ENCODE peak calls at places on chromosomes 4 and X, in six cellular contexts. One of them, this sample, is unnamed.

GRCh38 chrX:43467608-43468234 is 188.4 kb upstream of the MAOA start:
- DNase-seq in ovary: no peak
- DNase-seq in A549: no peak
- DNase-seq in neuronal stem cell: no peak
- DNase-seq in pancreas: no peak
- DNase-seq in NT2/D1: no peak
- DNase-seq in this sample: no peak

GRCh38 chr4:76430519-76431388 is 4.3 kb upstream of the SHROOM3 start:
- DNase-seq in pancreas: no peak
- DNase-seq in NT2/D1: no peak
- DNase-seq in ovary: no peak
- DNase-seq in neuronal stem cell: peak; percentile 54
- DNase-seq in A549: peak; percentile 33
- DNase-seq in this sample: peak; percentile 39

GRCh38 chr4:165877291-165877690 is 4.3 kb downstream of the TLL1 start:
- DNase-seq in pancreas: no peak
- DNase-seq in A549: no peak
- DNase-seq in NT2/D1: no peak
- DNase-seq in neuronal stem cell: no peak
- DNase-seq in ovary: no peak
- DNase-seq in this sample: no peak

GRCh38 chrX:111869639-111870034 is 6.3 kb upstream of the TRPC5OS start:
- DNase-seq in neuronal stem cell: peak; percentile 54
- DNase-seq in pancreas: no peak
- DNase-seq in A549: peak; percentile 57
- DNase-seq in NT2/D1: peak; percentile 67
- DNase-seq in ovary: no peak
- DNase-seq in this sample: peak; percentile 80

GRCh38 chr4:8378101-8378724 is 62.3 kb downstream of the ACOX3 start:
- DNase-seq in NT2/D1: no peak
- DNase-seq in pancreas: no peak
- DNase-seq in neuronal stem cell: no peak
- DNase-seq in ovary: no peak
- DNase-seq in A549: no peak
- DNase-seq in this sample: no peak

GRCh38 chrX:98111684-98112083 is 1228.0 kb downstream of the RPA4 start:
- DNase-seq in A549: no peak
- DNase-seq in NT2/D1: no peak
- DNase-seq in neuronal stem cell: no peak
- DNase-seq in ovary: no peak
- DNase-seq in pancreas: no peak
- DNase-seq in this sample: no peak

GRCh38 chrX:103400931-103401330 is 24.6 kb downstream of the BEX3 start:
- DNase-seq in A549: no peak
- DNase-seq in neuronal stem cell: no peak
- DNase-seq in NT2/D1: no peak
- DNase-seq in ovary: no peak
- DNase-seq in pancreas: no peak
- DNase-seq in this sample: no peak

GRCh38 chr4:83708500-83709175 is 172.7 kb downstream of the GPAT3 start:
- DNase-seq in A549: no peak
- DNase-seq in ovary: no peak
- DNase-seq in pancreas: no peak
- DNase-seq in NT2/D1: peak; percentile 15
- DNase-seq in neuronal stem cell: peak; percentile 26
- DNase-seq in this sample: peak; percentile 92

GRCh38 chr4:84126061-84126787 is 372.9 kb downstream of the NKX6-1 start:
- DNase-seq in pancreas: no peak
- DNase-seq in ovary: no peak
- DNase-seq in A549: no peak
- DNase-seq in NT2/D1: no peak
- DNase-seq in neuronal stem cell: no peak
- DNase-seq in this sample: no peak

GRCh38 chrX:54825716-54826428 is 18.3 kb downstream of the MAGED2 start:
- DNase-seq in A549: peak; percentile 5
- DNase-seq in ovary: no peak
- DNase-seq in NT2/D1: no peak
- DNase-seq in neuronal stem cell: no peak
- DNase-seq in pancreas: no peak
- DNase-seq in this sample: no peak

DNA sequence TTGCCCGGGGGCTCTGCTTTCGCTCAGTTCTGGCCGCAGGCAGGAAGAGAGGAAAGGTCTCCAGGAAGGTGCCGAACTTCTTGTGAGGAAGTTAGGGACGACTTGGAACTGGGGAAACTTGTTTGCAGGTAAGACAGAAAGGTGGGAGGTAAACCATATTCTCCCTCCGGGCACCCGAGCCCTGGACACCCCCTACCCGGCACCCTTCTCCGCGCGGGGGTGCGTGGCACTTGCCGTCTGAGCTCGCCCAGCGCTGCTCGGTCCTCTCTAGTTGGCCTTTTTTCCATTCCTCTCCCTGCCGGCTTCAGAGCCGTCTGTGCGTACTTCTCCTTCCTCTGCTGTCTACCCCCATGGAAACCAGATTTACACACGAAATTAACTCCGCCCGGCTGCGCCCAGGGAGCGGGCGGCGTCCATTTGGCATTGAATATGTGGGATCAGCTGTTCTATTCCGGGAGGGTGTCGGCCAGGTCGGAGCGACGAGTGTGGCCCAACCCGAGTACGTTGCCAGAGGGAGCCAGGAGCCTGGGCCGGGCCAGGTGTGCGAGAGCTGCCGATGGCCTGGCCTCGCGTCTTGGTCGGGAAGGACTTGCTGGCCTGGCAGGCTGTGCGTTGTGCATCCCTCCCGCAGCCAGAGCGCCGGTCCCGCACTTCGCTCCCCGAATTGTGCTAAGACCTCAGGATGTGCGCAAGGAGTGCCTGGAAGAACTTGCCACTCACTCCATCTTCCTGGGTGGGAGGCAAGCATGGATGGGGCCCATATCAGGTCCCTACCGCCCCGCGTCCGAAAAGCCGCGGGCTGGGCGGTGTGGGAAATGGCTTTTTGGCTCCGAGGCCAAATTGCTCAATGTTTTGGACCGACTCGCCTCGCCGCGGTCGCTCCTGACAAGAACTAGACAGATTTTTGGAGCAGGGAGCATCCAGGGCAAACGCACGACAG is 1.7 kb downstream of the PDGFRA start:
- DNase-seq in pancreas: no peak
- DNase-seq in A549: no peak
- DNase-seq in ovary: peak; percentile 58
- DNase-seq in NT2/D1: no peak
- DNase-seq in neuronal stem cell: peak; percentile 31
- DNase-seq in this sample: peak; percentile 33
- H3K4me3 ChIP-seq in pancreas: no peak overlapping the region
- H3K4me3 ChIP-seq in A549: peak overlapping the region; percentile 24
- H3K4me3 ChIP-seq in ovary: peak overlapping the region; percentile 68
- H3K4me3 ChIP-seq in NT2/D1: peak overlapping the region; percentile 29
- H3K4me3 ChIP-seq in neuronal stem cell: no peak overlapping the region
- H3K4me3 ChIP-seq in this sample: peak overlapping the region; percentile 55

GRCh38 chr4:113756005-113756410 is 5.5 kb downstream of the CAMK2D start:
- DNase-seq in neuronal stem cell: no peak
- DNase-seq in A549: no peak
- DNase-seq in pancreas: no peak
- DNase-seq in NT2/D1: no peak
- DNase-seq in ovary: no peak
- DNase-seq in this sample: peak; percentile 98
- H3K4me1 ChIP-seq in neuronal stem cell: peaks cover 25% of the 10 kb centered on the region
- H3K4me1 ChIP-seq in A549: peaks cover 34% of the 10 kb centered on the region
- H3K4me1 ChIP-seq in pancreas: peaks cover 7% of the 10 kb centered on the region
- H3K4me1 ChIP-seq in NT2/D1: no peaks in the 10 kb centered on the region
- H3K4me1 ChIP-seq in ovary: peaks cover 1% of the 10 kb centered on the region
- H3K4me1 ChIP-seq in this sample: peaks cover 54% of the 10 kb centered on the region

GRCh38 chrX:38807873-38808272 is 6.6 kb downstream of the MID1IP1 start:
- DNase-seq in neuronal stem cell: no peak
- DNase-seq in ovary: no peak
- DNase-seq in pancreas: no peak
- DNase-seq in NT2/D1: no peak
- DNase-seq in A549: no peak
- DNase-seq in this sample: no peak

GRCh38 chrX:38804481-38805293 is 3.4 kb downstream of the MID1IP1 start:
- DNase-seq in pancreas: peak; percentile 58
- DNase-seq in A549: peak; percentile 40
- DNase-seq in ovary: peak; percentile 49
- DNase-seq in neuronal stem cell: peak; percentile 15
- DNase-seq in NT2/D1: no peak
- DNase-seq in this sample: peak; percentile 58

GRCh38 chrX:38805294-38806053 is 4.2 kb downstream of the MID1IP1 start:
- DNase-seq in neuronal stem cell: no peak
- DNase-seq in ovary: peak; percentile 64
- DNase-seq in pancreas: peak; percentile 72
- DNase-seq in NT2/D1: no peak
- DNase-seq in A549: peak; percentile 77
- DNase-seq in this sample: peak; percentile 51

GRCh38 chrX:38806054-38806389 is 4.8 kb downstream of the MID1IP1 start:
- DNase-seq in neuronal stem cell: no peak
- DNase-seq in ovary: peak; percentile 19
- DNase-seq in NT2/D1: no peak
- DNase-seq in A549: no peak
- DNase-seq in pancreas: peak; percentile 22
- DNase-seq in this sample: no peak

DNA sequence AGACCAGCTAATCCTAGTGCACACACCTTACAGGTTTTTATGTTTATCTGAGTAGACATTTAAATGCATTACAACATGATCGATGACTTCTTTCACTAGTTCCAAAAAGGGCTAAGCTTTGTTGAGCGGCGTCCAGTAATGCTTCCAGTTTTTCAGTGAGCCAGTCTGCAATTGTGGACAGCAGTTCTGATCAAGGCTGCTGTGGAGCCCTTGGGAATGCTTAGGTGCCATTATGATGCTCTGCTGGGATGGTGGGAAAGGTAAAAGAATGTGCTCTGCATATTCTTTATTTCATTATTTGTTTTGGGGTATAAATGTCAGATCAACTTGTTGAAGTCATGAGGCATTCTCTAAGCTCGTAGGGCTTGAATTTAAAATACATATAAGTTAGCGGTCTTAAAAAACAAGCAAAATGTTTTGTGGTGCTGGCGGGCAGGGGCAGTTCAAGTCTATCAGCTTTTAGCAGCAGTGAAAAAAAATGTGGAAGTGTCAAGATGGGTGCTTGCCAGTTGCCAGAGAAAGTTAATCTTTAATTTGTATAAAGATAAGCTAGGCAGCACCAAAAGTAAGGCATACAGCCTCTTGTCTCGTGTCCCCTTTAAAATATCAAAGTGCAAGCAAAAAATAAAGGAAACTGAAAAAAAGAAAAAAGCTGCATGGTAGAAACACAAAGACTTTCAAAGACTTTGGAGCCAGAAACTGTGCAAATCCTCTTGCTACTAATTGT is 5.8 kb downstream of the MID1IP1 start:
- DNase-seq in ovary: no peak
- DNase-seq in neuronal stem cell: no peak
- DNase-seq in NT2/D1: no peak
- DNase-seq in A549: no peak
- DNase-seq in pancreas: peak; percentile 23
- DNase-seq in this sample: peak; percentile 40
- H3K4me3 ChIP-seq in ovary: no peak overlapping the region
- H3K4me3 ChIP-seq in neuronal stem cell: no peak overlapping the region
- H3K4me3 ChIP-seq in NT2/D1: no peak overlapping the region
- H3K4me3 ChIP-seq in A549: peak overlapping the region; percentile 78
- H3K4me3 ChIP-seq in pancreas: no peak overlapping the region
- H3K4me3 ChIP-seq in this sample: peak overlapping the region; percentile 91

DNA sequence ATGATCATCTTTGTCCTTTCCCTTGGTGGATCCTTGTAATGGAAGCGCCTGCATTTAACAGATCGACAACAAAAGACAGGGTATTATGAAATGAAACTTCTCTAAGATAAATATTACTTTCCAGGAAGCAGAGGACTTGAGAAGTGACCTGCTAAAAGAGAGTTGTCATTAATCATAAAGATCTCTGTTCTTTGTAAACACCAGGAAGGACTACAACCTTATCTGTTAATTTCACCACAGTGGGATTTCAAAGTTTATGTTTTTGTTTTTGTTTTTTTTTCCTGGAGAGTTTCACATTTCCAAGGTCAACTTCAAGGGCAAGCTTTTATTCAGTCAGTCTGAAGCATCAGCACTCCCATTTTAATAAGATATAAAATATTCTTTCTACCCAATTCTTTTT is 170.9 kb downstream of the RCHY1 start:
- DNase-seq in A549: no peak
- DNase-seq in NT2/D1: no peak
- DNase-seq in neuronal stem cell: no peak
- DNase-seq in ovary: no peak
- DNase-seq in pancreas: no peak
- DNase-seq in this sample: no peak
- H3K4me1 ChIP-seq in A549: no peaks in the 10 kb centered on the region
- H3K4me1 ChIP-seq in NT2/D1: no peaks in the 10 kb centered on the region
- H3K4me1 ChIP-seq in neuronal stem cell: no peaks in the 10 kb centered on the region
- H3K4me1 ChIP-seq in ovary: no peaks in the 10 kb centered on the region
- H3K4me1 ChIP-seq in pancreas: no peaks in the 10 kb centered on the region
- H3K4me1 ChIP-seq in this sample: no peaks in the 10 kb centered on the region

DNA sequence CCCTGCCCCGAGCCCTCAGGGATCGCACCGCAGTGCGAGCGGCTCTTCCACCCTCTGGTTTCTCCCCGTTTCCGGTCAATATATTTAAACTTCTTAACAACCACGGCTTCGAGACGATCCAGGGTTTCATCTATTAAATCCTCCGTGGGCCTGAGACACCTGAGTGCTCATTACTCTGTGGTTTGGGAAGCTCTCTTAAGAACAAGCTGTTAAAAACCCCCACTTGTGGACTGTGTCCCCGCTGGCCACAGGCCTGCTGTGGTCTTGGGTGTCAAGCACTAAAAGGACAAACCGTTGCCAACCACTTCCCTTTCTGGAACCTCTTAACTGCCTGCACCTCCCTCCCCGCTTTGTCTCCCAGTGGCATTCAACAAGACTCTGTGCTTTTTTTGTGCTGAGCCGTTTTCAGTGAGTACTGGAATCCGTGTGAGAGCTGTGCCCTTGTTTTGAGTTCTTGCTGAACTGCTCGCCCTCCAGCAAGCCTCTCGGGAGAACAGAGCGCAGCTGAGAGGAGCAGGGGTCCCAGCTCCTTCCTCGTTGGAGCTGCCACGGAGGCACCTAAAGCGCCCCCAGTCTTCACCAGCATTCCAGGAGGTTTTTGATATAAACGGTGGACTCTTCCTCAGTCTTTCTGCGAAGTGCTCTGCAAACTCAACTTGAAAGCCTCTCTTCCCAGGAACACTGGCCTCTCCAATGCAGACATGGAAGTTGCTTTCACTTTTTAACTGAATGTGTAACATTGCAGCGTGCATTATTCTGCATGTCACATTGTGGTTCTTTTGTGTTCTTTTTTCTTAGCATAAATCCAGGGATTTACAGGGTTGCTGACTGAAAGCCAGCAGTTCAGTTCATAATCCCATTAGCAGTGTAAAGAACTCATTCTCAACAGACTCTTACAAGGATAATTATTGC is 706 bp upstream of the IGFBP7 start:
- DNase-seq in NT2/D1: peak; percentile 38
- DNase-seq in A549: no peak
- DNase-seq in neuronal stem cell: peak; percentile 62
- DNase-seq in pancreas: no peak
- DNase-seq in ovary: peak; percentile 59
- DNase-seq in this sample: peak; percentile 66
- H3K4me3 ChIP-seq in NT2/D1: peak overlapping the region; percentile 58
- H3K4me3 ChIP-seq in A549: peak overlapping the region; percentile 86
- H3K4me3 ChIP-seq in neuronal stem cell: peak overlapping the region; percentile 83
- H3K4me3 ChIP-seq in pancreas: no peak overlapping the region
- H3K4me3 ChIP-seq in ovary: peak overlapping the region; percentile 68
- H3K4me3 ChIP-seq in this sample: peak overlapping the region; percentile 17

This sample was measured in HAP-1.